ENCODE peak calls at places on chromosomes 7 and 10, in five cellular contexts. P is A549, W is Peyer's patch, D is breast epithelium, O is endothelial cell of umbilical vein. G is an unnamed sample. For H3K4me1, the result is how much of the 10 kb centered on the place peaks cover.

GRCh38 chr10:120931999-120932398 is 80.8 kb downstream of the WDR11 start:
- DNase-seq in P (no peak), O (no peak), D (no peak), W (no peak), G (no peak)

GRCh38 chr10:11113156-11113555 is 95.5 kb downstream of the CELF2 start:
- DNase-seq in O (no peak), D (no peak), P (no peak), W (no peak), G (no peak)

GRCh38 chr10:78412605-78413004 is 378.9 kb downstream of the RPS24 start:
- DNase-seq in P (no peak), D (no peak), O (no peak), W (peak), G (no peak)

GRCh38 chr7:99386584-99387238 is 12.2 kb downstream of the ARPC1B start:
- DNase-seq in P (no peak), O (peak), D (no peak), W (no peak), G (no peak)

GRCh38 chr10:97335188-97335619 is 675 bp upstream of the FRAT2 start:
- DNase-seq in D (no peak), P (no peak), O (no peak), W (no peak), G (no peak)

GRCh38 chr7:17411922-17412321 is 113.5 kb downstream of the AHR start:
- DNase-seq in D (no peak), O (no peak), W (no peak), P (no peak), G (no peak)

GRCh38 chr7:10860516-10860915 is 113.2 kb upstream of the PHF14 start:
- DNase-seq in P (no peak), W (no peak), D (no peak), O (no peak), G (no peak)

GRCh38 chr7:28106316-28106957 is 74.2 kb downstream of the JAZF1 start:
- DNase-seq in P (no peak), W (no peak), D (no peak), O (no peak), G (peak)

GRCh38 chr7:142568430-142569097 is 180.7 kb upstream of the PRSS1 start:
- DNase-seq in O (peak), D (no peak), P (peak), W (no peak), G (no peak)

GRCh38 chr7:32957326-32958045 is at the start of gene FKBP9:
- DNase-seq in W (peak), D (peak), P (peak), O (peak), G (peak)

GRCh38 chr7:18996583-18996982 is 120.9 kb downstream of the TWIST1 start:
- DNase-seq in D (no peak), W (no peak), P (no peak), O (no peak), G (no peak)

GRCh38 chr7:51878869-51879268 is 562.3 kb upstream of the COBL start:
- DNase-seq in P (no peak), O (no peak), W (no peak), D (no peak), G (no peak)
- H3K4me1 ChIP-seq in P (under half), O (under half), W (under half), D (under half), G (under half)

DNA sequence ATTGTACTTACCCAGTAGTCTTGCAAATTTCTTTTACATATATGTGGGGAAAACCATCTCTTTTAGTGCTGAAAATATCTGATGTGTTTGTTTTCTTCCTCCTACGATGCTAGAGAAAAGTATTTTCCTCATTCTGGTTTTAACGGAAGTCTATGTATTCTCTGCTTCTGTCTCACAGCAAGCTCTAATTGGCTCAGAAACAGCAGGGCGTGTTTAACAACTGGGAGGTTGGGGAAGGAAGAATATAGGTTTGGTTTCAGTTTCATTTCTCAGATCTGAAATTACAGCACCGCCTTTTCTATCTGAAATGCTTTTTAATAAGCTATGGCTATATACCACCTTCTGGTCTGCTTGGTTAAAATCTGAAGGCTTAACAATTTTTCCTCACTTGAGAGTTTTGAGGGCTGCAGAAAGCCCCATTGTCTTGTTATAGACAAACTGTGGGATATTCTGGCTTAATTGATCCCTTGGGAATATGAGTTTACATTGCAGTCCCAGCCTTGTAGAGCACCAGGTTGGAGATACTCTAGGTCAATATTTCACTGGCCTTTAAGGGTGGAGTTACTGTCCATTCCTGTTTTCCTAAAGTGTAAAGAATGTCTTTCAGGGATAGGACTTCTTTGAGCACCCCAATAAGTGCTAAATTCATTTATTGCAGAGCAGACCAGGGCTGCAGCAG is at the start of gene SAMD9:
- DNase-seq in P (peak), W (peak), D (peak), O (peak), G (peak)
- TF ChIP-seq POLR2A in P (no peak), W (no peak), D (no peak), O (no peak), G (peak)

DNA sequence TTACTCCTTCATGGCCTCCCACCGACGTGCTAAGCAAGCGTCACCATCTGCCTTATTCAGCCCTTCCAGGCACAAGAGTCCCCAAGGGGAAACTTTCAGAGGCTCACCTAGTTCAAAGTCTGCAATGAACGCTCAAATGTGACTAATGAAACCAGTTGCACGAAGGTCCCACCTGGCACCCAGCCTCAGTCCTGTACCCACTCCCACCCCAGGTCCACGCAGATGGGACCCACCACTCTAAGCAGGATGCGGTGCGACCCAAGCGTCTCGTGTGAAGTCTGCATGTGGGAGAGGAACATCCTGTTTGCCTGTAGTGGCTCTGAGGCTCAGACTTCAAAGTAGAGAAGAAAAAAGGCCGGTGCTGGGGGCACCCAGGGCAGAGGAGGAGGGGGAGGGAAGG is 40.3 kb downstream of the RGS10 start:
- DNase-seq in O (no peak), W (peak), P (no peak), D (no peak), G (no peak)
- H3K4me1 ChIP-seq in O (under half), W (under half), P (under half), D (under half), G (under half)

DNA sequence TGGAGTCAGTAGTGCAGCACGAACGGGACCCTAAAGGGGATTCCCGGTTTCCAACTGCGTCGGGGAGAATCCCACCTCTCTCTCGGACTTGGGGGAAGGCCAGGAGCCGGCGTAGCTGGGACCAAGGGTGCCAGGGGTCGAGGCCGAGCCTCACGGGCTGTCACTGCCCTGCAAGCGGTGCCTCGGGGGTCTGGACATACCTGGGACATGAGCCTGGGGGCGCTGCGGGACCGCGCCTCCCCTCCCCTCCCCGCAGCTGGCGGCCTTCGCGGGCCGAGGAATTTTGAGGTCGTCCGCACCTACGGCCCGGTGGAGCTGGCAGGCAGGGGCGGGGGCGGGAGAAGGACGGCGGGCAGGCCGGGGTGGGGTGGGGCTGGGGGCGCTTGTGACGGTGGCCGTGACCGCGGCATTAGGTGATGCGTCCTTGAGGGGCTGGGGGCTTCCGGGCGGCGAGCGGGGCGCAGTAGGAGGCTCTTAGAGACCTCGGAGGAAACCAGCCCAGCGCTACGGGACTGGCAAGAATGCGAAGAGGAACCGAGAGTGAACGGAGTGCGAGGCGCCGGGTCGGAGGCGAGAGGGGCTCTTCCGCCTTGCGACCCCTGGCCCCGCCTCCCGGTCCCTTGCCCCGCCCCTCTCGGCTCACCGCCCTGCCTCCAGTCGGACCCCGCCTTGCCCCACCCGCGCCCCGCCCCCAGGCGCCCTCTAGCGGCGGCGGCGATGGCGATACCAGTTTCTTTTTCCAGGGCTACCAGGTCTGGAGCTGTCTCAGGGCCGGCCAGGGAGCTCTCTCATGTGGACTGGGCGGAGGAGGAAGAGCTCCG is 48.3 kb downstream of the NPVF start:
- DNase-seq in W (peak), D (peak), O (peak), P (peak), G (peak)
- TF ChIP-seq POLR2A in W (peak), D (no peak), O (no peak), P (peak), G (no peak)

DNA sequence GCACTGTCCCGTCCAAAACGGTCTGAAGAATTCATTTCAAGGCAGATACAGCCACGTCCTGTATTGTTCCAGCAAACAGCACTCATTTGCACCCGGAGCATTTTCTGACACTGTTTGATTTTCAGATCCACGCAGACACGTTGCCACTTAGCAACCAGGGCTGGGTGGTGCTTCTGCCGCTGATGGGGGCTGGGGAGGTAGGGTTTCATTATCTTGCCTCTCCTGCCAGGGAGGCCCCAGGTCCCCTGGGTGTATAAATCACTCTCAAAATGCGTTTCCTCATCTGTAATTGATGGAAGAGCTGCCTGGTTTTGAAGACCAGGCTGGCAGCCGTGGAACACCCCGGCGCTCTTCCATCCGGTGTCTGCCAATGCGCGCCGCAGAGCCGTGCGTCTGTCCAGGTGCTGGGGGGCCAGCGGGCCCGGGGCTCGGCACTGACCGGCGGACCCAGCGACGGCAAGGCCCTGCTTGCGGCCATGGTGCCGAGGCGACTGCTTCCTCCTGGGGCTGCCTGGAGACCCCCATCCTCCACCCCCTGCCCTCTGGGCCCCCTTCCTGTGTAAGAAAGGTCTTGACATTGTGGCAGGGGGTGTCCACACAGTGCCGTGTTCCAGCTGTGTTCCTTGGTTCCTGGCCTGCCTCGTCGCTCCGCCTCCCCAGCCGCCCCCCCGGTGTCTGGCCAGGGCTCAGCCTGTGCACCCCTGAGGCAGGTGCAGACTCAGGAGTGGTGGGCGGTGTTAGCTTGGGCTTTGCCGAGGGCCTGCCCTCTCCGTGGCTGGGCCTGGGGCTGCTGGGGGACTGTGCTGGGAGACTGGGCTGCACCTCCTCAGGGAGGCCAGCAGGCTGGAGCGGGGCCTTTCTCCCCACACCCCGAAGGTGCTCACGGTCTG is 16.6 kb downstream of the ADGRA1 start:
- DNase-seq in W (no peak), P (no peak), O (no peak), D (no peak), G (no peak)
- H3K4me1 ChIP-seq in W (under half), P (under half), O (under half), D (under half), G (under half)

GRCh38 chr7:158237672-158238335 is 349.8 kb downstream of the PTPRN2 start:
- DNase-seq in P (no peak), W (no peak), D (no peak), O (no peak), G (no peak)

GRCh38 chr7:158238616-158239289 is 348.9 kb downstream of the PTPRN2 start:
- DNase-seq in D (no peak), P (no peak), O (no peak), W (no peak), G (no peak)

GRCh38 chr7:158240801-158241200 is 346.8 kb downstream of the PTPRN2 start:
- DNase-seq in O (no peak), W (no peak), D (no peak), P (no peak), G (no peak)

GRCh38 chr7:158241919-158242318 is 345.7 kb downstream of the PTPRN2 start:
- DNase-seq in P (no peak), O (no peak), W (no peak), D (no peak), G (no peak)

DNA sequence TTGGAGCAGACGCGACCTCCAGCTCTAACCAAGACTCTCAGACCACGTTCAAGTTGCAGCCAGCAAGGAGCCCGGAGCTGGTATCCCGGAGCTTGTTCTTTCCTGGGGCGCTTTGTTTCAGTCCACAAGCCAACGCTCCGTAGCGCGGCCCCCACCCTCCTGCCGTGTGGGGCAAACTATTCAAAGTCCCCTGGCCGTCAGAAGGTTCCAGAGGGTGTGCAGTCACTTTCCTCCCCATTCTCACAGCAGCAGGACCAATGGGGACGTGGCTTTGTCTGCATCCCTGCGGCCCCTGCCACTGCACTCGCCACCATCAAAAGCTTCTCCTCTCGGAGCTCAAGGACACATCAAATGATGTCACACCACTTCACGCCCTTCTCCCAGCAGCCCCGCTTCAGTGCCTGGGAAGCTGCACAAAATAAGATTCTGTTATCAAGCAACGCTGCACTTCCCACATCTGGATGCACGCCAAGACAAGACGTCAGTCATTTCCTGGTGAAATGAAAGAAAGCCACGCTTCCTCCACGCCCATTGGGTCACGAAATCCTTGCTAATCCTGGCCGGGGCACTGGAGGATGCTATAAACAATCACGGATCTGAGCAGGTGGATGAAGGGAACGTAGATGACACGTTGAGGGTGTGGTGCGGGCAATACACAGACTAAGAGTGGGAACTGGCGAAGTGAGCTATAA is 348.2 kb downstream of the PTPRN2 start:
- DNase-seq in D (no peak), P (no peak), W (peak), O (no peak), G (no peak)
- TF ChIP-seq POLR2A in D (no peak), P (no peak), W (no peak), O (no peak), G (no peak)

GRCh38 chr10:17228081-17229015 is at the start of gene VIM:
- DNase-seq in D (peak), P (peak), W (peak), O (peak), G (peak)

GRCh38 chr10:17229717-17229966 is 1.6 kb downstream of the VIM start:
- DNase-seq in P (no peak), D (no peak), O (no peak), W (no peak), G (no peak)

GRCh38 chr10:17227367-17228080 is 517 bp upstream of the VIM start:
- DNase-seq in D (no peak), O (peak), P (no peak), W (no peak), G (no peak)

GRCh38 chr10:17229967-17230682 is 2.1 kb downstream of the VIM start:
- DNase-seq in O (peak), W (peak), P (peak), D (peak), G (peak)

DNA sequence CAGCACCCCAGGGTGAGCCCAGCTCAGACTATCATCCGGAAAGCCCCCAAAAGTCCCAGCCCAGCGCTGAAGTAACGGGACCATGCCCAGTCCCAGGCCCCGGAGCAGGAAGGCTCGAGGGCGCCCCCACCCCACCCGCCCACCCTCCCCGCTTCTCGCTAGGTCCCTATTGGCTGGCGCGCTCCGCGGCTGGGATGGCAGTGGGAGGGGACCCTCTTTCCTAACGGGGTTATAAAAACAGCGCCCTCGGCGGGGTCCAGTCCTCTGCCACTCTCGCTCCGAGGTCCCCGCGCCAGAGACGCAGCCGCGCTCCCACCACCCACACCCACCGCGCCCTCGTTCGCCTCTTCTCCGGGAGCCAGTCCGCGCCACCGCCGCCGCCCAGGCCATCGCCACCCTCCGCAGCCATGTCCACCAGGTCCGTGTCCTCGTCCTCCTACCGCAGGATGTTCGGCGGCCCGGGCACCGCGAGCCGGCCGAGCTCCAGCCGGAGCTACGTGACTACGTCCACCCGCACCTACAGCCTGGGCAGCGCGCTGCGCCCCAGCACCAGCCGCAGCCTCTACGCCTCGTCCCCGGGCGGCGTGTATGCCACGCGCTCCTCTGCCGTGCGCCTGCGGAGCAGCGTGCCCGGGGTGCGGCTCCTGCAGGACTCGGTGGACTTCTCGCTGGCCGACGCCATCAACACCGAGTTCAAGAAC is 1.1 kb downstream of the VIM start:
- DNase-seq in D (peak), W (peak), O (peak), P (peak), G (peak)
- H3K4me1 ChIP-seq in D (under half), W (under half), O (under half), P (under half), G (under half)

GRCh38 chr7:74454059-74454947 is 597 bp downstream of the GTF2IRD1 start:
- DNase-seq in O (no peak), W (no peak), D (no peak), P (no peak), G (no peak)
- TF ChIP-seq POLR2A in O (no peak), W (no peak), D (no peak), P (no peak), G (peak)

G was measured in gastrocnemius medialis.